ENCODE peak calls at places on chromosomes 2 and 18, in seven cellular contexts. One of them, this sample, is unnamed.

GRCh38 chr2:152942940-152943440 is 224.6 kb downstream of the ARL6IP6 start:
- DNase-seq in HL-60: no peak
- DNase-seq in transverse colon: no peak
- DNase-seq in stomach: no peak
- DNase-seq in prostate gland: no peak
- DNase-seq in GM23338: no peak
- DNase-seq in Panc1: no peak
- DNase-seq in this sample: no peak

GRCh38 chr2:25290811-25291510 is 50.8 kb downstream of the DNMT3A start:
- DNase-seq in HL-60: no peak
- DNase-seq in transverse colon: no peak
- DNase-seq in stomach: no peak
- DNase-seq in prostate gland: no peak
- DNase-seq in GM23338: no peak
- DNase-seq in Panc1: no peak
- DNase-seq in this sample: no peak

GRCh38 chr2:237345891-237346640 is 67.9 kb downstream of the COL6A3 start:
- DNase-seq in HL-60: no peak
- DNase-seq in transverse colon: no peak
- DNase-seq in stomach: no peak
- DNase-seq in prostate gland: no peak
- DNase-seq in GM23338: no peak
- DNase-seq in Panc1: no peak
- DNase-seq in this sample: no peak

GRCh38 chr18:22214731-22215528 is 45.5 kb downstream of the GATA6 start:
- DNase-seq in HL-60: peak; percentile 16
- DNase-seq in transverse colon: no peak
- DNase-seq in stomach: no peak
- DNase-seq in prostate gland: no peak
- DNase-seq in GM23338: no peak
- DNase-seq in Panc1: no peak
- DNase-seq in this sample: no peak

GRCh38 chr2:61885896-61886603 is 2.4 kb downstream of the CCT4 start:
- DNase-seq in HL-60: no peak
- DNase-seq in transverse colon: no peak
- DNase-seq in stomach: no peak
- DNase-seq in prostate gland: no peak
- DNase-seq in GM23338: no peak
- DNase-seq in Panc1: no peak
- DNase-seq in this sample: no peak

GRCh38 chr2:117771969-117772630 is 42.4 kb upstream of the DDX18 start:
- DNase-seq in HL-60: no peak
- DNase-seq in transverse colon: no peak
- DNase-seq in stomach: no peak
- DNase-seq in prostate gland: no peak
- DNase-seq in GM23338: peak; percentile 52
- DNase-seq in Panc1: no peak
- DNase-seq in this sample: no peak

GRCh38 chr2:8229546-8229986 is 452.3 kb upstream of the ID2 start:
- DNase-seq in HL-60: peak; percentile 93
- DNase-seq in transverse colon: peak; percentile 41
- DNase-seq in stomach: peak; percentile 42
- DNase-seq in prostate gland: peak; percentile 46
- DNase-seq in GM23338: peak; percentile 12
- DNase-seq in Panc1: no peak
- DNase-seq in this sample: no peak

GRCh38 chr18:60466671-60467070 is 94.1 kb upstream of the MC4R start:
- DNase-seq in HL-60: no peak
- DNase-seq in transverse colon: no peak
- DNase-seq in stomach: no peak
- DNase-seq in prostate gland: no peak
- DNase-seq in GM23338: no peak
- DNase-seq in Panc1: no peak
- DNase-seq in this sample: no peak

GRCh38 chr2:147860009-147860408 is 15.2 kb downstream of the ACVR2A start:
- DNase-seq in HL-60: no peak
- DNase-seq in transverse colon: no peak
- DNase-seq in stomach: no peak
- DNase-seq in prostate gland: no peak
- DNase-seq in GM23338: peak; percentile 67
- DNase-seq in Panc1: no peak
- DNase-seq in this sample: no peak

GRCh38 chr2:205484717-205485116 is 197.6 kb upstream of the NRP2 start:
- DNase-seq in HL-60: no peak
- DNase-seq in transverse colon: no peak
- DNase-seq in stomach: no peak
- DNase-seq in prostate gland: no peak
- DNase-seq in GM23338: no peak
- DNase-seq in Panc1: no peak
- DNase-seq in this sample: no peak
- TF ChIP-seq POLR2AphosphoS5 in HL-60: no peak
- TF ChIP-seq POLR2AphosphoS5 in transverse colon: no peak
- TF ChIP-seq POLR2AphosphoS5 in stomach: no peak
- TF ChIP-seq POLR2AphosphoS5 in prostate gland: no peak
- TF ChIP-seq POLR2AphosphoS5 in GM23338: no peak
- TF ChIP-seq POLR2AphosphoS5 in Panc1: no peak
- TF ChIP-seq POLR2AphosphoS5 in this sample: no peak

GRCh38 chr2:66794115-66794514 is 359.2 kb downstream of the MEIS1 start:
- DNase-seq in HL-60: no peak
- DNase-seq in transverse colon: no peak
- DNase-seq in stomach: no peak
- DNase-seq in prostate gland: no peak
- DNase-seq in GM23338: no peak
- DNase-seq in Panc1: no peak
- DNase-seq in this sample: no peak
- H3K27ac ChIP-seq in HL-60: no peak overlapping the region
- H3K27ac ChIP-seq in transverse colon: peak overlapping the region; percentile 54
- H3K27ac ChIP-seq in stomach: no peak overlapping the region
- H3K27ac ChIP-seq in prostate gland: no peak overlapping the region
- H3K27ac ChIP-seq in GM23338: no peak overlapping the region
- H3K27ac ChIP-seq in Panc1: no peak overlapping the region
- H3K27ac ChIP-seq in this sample: no peak overlapping the region

GRCh38 chr2:172090947-172091625 is 5.8 kb downstream of the DLX1 start:
- DNase-seq in HL-60: no peak
- DNase-seq in transverse colon: no peak
- DNase-seq in stomach: no peak
- DNase-seq in prostate gland: no peak
- DNase-seq in GM23338: peak; percentile 47
- DNase-seq in Panc1: no peak
- DNase-seq in this sample: no peak
- TF ChIP-seq POLR2AphosphoS5 in HL-60: no peak
- TF ChIP-seq POLR2AphosphoS5 in transverse colon: no peak
- TF ChIP-seq POLR2AphosphoS5 in stomach: no peak
- TF ChIP-seq POLR2AphosphoS5 in prostate gland: no peak
- TF ChIP-seq POLR2AphosphoS5 in GM23338: no peak
- TF ChIP-seq POLR2AphosphoS5 in Panc1: no peak
- TF ChIP-seq POLR2AphosphoS5 in this sample: no peak

GRCh38 chr2:23529659-23530058 is 144.7 kb downstream of the KLHL29 start:
- DNase-seq in HL-60: no peak
- DNase-seq in transverse colon: no peak
- DNase-seq in stomach: no peak
- DNase-seq in prostate gland: no peak
- DNase-seq in GM23338: no peak
- DNase-seq in Panc1: no peak
- DNase-seq in this sample: peak; percentile 69
- H3K27ac ChIP-seq in HL-60: no peak overlapping the region
- H3K27ac ChIP-seq in transverse colon: no peak overlapping the region
- H3K27ac ChIP-seq in stomach: no peak overlapping the region
- H3K27ac ChIP-seq in prostate gland: no peak overlapping the region
- H3K27ac ChIP-seq in GM23338: no peak overlapping the region
- H3K27ac ChIP-seq in Panc1: no peak overlapping the region
- H3K27ac ChIP-seq in this sample: no peak overlapping the region

DNA sequence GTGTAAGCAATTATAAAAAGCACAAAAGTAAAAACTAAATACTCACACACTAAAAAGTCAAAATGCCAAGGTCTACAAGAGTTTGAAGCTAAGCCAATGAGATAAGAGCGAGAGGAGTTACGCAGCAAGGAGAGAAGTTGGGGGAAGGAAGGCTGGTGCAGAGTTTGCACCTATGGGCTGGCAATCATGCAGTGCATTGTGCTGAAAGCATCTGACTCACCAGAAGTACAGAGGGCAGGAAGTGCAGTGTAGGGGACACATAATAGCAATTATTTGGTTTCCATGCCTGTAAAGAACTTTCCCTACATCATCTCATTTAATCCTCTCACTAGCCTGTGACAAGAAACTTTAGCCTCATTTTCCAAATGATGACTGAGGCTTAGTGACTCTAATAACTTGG is 142.7 kb upstream of the KYNU start:
- DNase-seq in HL-60: no peak
- DNase-seq in transverse colon: no peak
- DNase-seq in stomach: no peak
- DNase-seq in prostate gland: no peak
- DNase-seq in GM23338: no peak
- DNase-seq in Panc1: no peak
- DNase-seq in this sample: no peak
- TF ChIP-seq POLR2AphosphoS5 in HL-60: no peak
- TF ChIP-seq POLR2AphosphoS5 in transverse colon: no peak
- TF ChIP-seq POLR2AphosphoS5 in stomach: no peak
- TF ChIP-seq POLR2AphosphoS5 in prostate gland: no peak
- TF ChIP-seq POLR2AphosphoS5 in GM23338: no peak
- TF ChIP-seq POLR2AphosphoS5 in Panc1: no peak
- TF ChIP-seq POLR2AphosphoS5 in this sample: no peak

GRCh38 chr18:3466872-3467271 is 16.9 kb downstream of the TGIF1 start:
- DNase-seq in HL-60: no peak
- DNase-seq in transverse colon: no peak
- DNase-seq in stomach: no peak
- DNase-seq in prostate gland: no peak
- DNase-seq in GM23338: peak; percentile 49
- DNase-seq in Panc1: no peak
- DNase-seq in this sample: no peak
- H3K27ac ChIP-seq in HL-60: no peak overlapping the region
- H3K27ac ChIP-seq in transverse colon: no peak overlapping the region
- H3K27ac ChIP-seq in stomach: no peak overlapping the region
- H3K27ac ChIP-seq in prostate gland: no peak overlapping the region
- H3K27ac ChIP-seq in GM23338: peak overlapping the region; percentile 78
- H3K27ac ChIP-seq in Panc1: peak overlapping the region; percentile 94
- H3K27ac ChIP-seq in this sample: no peak overlapping the region